ENCODE peak calls at places on chromosomes 1 and 21, in ten cellular contexts. W is HTR-8/SVneo; O is NCI-H774; M is Caco-2; L is NCI-H1417 treated with DMSO at 0.1 percent for 48 hours; H is uterus; N is activated naive CD4-positive, alpha-beta T cell; Z is effector CD4-positive, alpha-beta T cell; Q is bronchial epithelial cell; Y is T-helper 17 cell. F is an unnamed sample.

GRCh38 chr21:37921091-37921490 is 4.8 kb upstream of the KCNJ6 start:
- DNase-seq in Y (no peak), W (no peak), Q (no peak), L (no peak), H (no peak), M (peak), N (no peak), O (no peak), Z (no peak), F (no peak)

GRCh38 chr1:235703516-235703915 is 53.9 kb upstream of the GNG4 start:
- DNase-seq in N (no peak), Q (peak), W (peak), O (no peak), Y (no peak), H (no peak), Z (no peak), L (no peak), M (no peak), F (no peak)

GRCh38 chr1:30968220-30968971 is 59.8 kb upstream of the SDC3 start:
- DNase-seq in Q (no peak), L (no peak), N (no peak), W (no peak), Y (no peak), H (no peak), O (peak), M (no peak), Z (no peak), F (no peak)

GRCh38 chr1:241531195-241532172 is 694 bp upstream of the KMO start:
- DNase-seq in N (no peak), M (peak), Z (no peak), H (no peak), Y (no peak), O (peak), Q (peak), L (peak), W (peak), F (peak)

GRCh38 chr1:228337711-228338520 is 68.7 kb downstream of the TRIM11 start:
- DNase-seq in N (no peak), H (peak), L (no peak), Y (no peak), Z (no peak), Q (no peak), W (no peak), O (no peak), M (no peak), F (no peak)

GRCh38 chr1:114075082-114075481 is 78.6 kb downstream of the SYT6 start:
- DNase-seq in H (no peak), N (no peak), Z (no peak), O (no peak), M (no peak), Q (no peak), Y (no peak), W (no peak), L (no peak), F (no peak)

GRCh38 chr1:159171254-159171687 is at the start of gene CADM3:
- DNase-seq in Y (no peak), L (no peak), Q (no peak), M (no peak), H (no peak), W (no peak), O (no peak), N (no peak), Z (no peak), F (no peak)

GRCh38 chr1:226355679-226356583 is 47.0 kb upstream of the LIN9 start:
- DNase-seq in O (no peak), H (no peak), Z (no peak), Y (no peak), M (no peak), W (no peak), Q (no peak), L (no peak), N (no peak), F (no peak)